ENCODE peak calls at places on chromosomes 16 and 17, in four cellular contexts. K is HCT116, Q is heart right ventricle, G is Panc1. O is an unnamed sample.

GRCh38 chr17:9206989-9207317 is 185.6 kb downstream of the NTN1 start:
- DNase-seq in K (no peak), Q (no peak), G (no peak), O (no peak)

GRCh38 chr17:19958023-19958422 is 19.6 kb downstream of the AKAP10 start:
- DNase-seq in K (peak; percentile 32), Q (no peak), G (peak; percentile 70), O (peak; percentile 60)

GRCh38 chr16:74439685-74440084 is 18.4 kb upstream of the CLEC18B start:
- DNase-seq in K (no peak), Q (no peak), G (no peak), O (no peak)

GRCh38 chr17:40980594-40980993 is 3.5 kb downstream of the KRT40 start:
- DNase-seq in K (no peak), Q (no peak), G (no peak), O (no peak)

GRCh38 chr16:89737341-89738071 is 16.2 kb downstream of the ZNF276 start:
- DNase-seq in K (no peak), Q (no peak), G (no peak), O (no peak)

GRCh38 chr17:20206591-20206990 is 197.4 kb downstream of the SPECC1 start:
- DNase-seq in K (no peak), Q (no peak), G (peak; percentile 72), O (no peak)

GRCh38 chr17:38730526-38731379 is 612 bp downstream of the CISD3 start:
- DNase-seq in K (no peak), Q (peak; percentile 83), G (no peak), O (no peak)

GRCh38 chr17:81553616-81554181 is 1.5 kb upstream of the FAAP100 start:
- DNase-seq in K (peak; percentile 16), Q (no peak), G (no peak), O (no peak)

GRCh38 chr16:35908942-35909341 is 2449.5 kb downstream of the TP53TG3F start:
- DNase-seq in K (peak; percentile 32), Q (no peak), G (no peak), O (no peak)

GRCh38 chr17:77358801-77359716 is 218.3 kb downstream of the SEC14L1 start:
- DNase-seq in K (no peak), Q (no peak), G (no peak), O (no peak)

GRCh38 chr17:68863091-68863652 is 92.0 kb downstream of the ABCA8 start:
- DNase-seq in K (no peak), Q (no peak), G (no peak), O (no peak)

DNA sequence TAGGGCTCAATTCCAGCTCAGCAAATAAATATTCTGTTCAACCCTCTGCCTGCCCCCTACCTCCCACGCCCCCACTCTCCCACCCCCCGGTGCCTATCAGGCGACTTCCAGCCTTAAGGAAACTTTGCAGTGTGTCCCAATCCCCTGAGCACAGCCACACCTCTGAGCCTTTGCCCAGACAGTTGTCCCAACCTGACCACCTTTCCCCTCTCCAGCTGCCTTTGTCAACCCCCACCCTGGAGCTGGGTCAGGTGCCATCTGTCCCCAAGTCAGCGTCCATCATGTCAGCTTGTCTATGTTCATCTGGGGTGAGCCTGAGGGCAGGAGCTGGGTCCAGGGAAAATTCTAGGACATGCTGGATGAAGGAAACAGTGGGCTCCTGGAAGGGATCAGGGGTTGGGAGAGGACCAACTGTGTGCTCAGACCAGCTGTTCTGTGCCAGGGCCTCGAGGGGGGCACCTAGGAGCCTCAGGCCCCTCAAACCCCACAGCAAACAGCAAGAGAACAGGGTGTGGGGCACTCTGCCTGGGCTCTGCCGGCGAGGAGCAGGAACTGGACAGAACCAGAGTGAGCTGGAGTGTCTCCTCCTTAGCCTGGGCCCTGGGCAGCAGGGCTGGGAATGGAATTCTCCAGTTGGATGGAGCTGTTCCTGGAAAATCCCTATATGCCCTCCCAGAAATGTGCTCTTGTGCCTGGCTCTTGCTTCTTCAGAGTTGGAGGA is 17.8 kb downstream of the CDH16 start:
- DNase-seq in K (no peak), Q (no peak), G (no peak), O (no peak)
- H3K4me1 ChIP-seq in K (peaks cover 15% of the 10 kb centered on the region), Q (peaks cover 84% of the 10 kb centered on the region), G (peaks cover 9% of the 10 kb centered on the region), O (peaks cover 68% of the 10 kb centered on the region)

GRCh38 chr16:5062051-5062450 is 3.7 kb downstream of the C16orf89 start:
- DNase-seq in K (no peak), Q (no peak), G (no peak), O (no peak)
- H3K4me3 ChIP-seq in K (no peak overlapping the region), Q (no peak overlapping the region), G (no peak overlapping the region), O (no peak overlapping the region)

GRCh38 chr17:37220609-37220953 is 155.2 kb upstream of the C17orf78 start:
- DNase-seq in K (peak; percentile 2), Q (no peak), G (no peak), O (peak; percentile 29)
- TF ChIP-seq CTCF in K (peak; percentile 26), Q (peak; percentile 33), G (peak; percentile 20), O (peak; percentile 43)

GRCh38 chr17:79003661-79004411 is 5.7 kb downstream of the CANT1 start:
- DNase-seq in K (no peak), Q (no peak), G (no peak), O (peak; percentile 26)
- H3K4me1 ChIP-seq in K (peaks cover 13% of the 10 kb centered on the region), Q (peaks cover 43% of the 10 kb centered on the region), G (peaks cover 34% of the 10 kb centered on the region), O (peaks cover 13% of the 10 kb centered on the region)

DNA sequence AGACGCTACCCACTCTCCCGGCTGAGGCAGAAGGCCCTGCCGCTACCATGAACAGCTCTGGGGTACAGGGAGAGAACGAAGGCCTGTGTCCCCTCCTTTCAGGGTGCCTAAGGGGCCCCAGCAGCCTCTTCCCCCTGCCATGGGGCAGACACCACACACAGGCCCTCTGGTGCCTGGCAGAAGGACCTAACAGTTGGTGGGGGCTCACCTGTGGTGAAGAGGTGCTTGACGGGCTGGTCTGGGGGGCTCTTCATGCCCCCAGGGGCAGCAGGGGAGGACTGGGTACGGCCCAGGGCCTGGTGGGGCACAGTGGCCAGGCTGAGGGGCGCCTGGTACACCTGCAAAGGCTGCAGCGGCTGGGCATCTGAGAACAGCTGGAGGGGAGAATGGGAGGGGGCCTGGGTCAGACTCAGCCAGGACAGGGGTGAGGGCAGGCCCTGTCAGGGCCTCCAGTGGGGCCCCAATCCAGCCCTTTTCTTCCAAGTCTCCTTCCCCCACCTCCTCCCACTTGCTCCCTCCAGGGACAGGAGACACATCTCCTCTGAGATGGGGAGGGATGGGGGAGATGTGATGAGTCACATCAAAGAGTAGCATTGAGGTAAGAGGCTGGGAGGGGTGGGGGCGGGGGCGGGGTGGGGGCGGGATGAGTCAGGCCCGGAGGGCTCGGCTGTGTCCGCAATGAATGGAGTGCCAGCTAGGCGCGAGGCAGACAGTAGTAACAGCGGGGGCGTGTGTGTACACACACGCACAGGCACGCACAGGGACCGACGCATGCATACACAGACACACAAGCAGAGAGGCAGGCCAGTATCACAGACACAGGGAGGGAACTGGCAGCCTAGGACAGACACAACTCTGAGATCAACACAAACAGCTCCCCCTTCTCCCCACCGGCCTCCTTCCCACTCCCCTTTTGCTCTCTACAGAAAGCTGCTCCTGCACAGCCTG is 16.1 kb downstream of the G6PC3 start:
- DNase-seq in K (peak; percentile 37), Q (no peak), G (no peak), O (peak; percentile 65)
- H3K4me3 ChIP-seq in K (no peak overlapping the region), Q (no peak overlapping the region), G (no peak overlapping the region), O (no peak overlapping the region)

DNA sequence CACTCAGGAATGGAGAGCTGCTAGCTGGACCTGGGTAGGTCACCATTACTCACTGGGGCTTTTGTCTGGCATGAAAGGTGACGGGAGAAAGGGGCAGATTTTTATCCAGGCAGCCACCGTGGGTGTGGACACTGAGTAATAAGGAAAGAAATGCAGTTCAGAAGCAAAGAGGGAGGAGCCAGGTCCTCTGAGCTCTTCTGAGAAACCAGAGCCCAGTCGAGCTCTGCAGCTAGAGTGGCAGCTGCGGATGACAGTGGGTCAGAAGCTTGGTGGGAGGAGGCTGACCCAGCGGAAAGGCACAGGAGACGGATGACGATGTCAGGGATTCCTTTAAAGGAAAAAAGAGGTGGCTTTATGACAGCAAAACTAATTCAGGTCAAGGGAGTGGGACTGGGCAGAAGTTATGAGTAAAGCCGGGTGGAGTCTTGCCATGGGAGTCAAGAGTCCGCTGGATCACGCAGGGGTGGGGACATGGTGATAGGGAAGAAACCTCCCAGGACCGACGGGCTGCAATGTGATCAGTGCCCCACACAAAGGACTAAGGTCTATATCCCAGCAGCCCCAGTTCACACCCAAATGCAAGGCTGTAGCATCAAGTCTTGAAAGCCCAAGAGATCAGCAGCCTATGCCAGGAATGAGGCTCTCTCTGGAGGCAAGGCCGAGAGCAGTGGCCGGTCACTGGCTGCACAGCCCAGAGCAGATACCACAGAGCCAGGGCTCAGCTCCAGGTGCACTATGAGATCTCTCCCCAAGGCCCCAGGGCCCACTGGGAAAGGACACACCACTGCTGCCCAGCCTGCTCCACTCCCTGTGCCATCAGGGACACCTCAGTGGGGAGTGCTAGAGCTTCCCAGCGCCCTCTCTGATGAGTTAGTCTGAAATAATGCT is 6.3 kb upstream of the MNT start:
- DNase-seq in K (peak; percentile 90), Q (peak; percentile 51), G (no peak), O (peak; percentile 76)
- TF ChIP-seq CTCF in K (no peak), Q (no peak), G (no peak), O (no peak)

DNA sequence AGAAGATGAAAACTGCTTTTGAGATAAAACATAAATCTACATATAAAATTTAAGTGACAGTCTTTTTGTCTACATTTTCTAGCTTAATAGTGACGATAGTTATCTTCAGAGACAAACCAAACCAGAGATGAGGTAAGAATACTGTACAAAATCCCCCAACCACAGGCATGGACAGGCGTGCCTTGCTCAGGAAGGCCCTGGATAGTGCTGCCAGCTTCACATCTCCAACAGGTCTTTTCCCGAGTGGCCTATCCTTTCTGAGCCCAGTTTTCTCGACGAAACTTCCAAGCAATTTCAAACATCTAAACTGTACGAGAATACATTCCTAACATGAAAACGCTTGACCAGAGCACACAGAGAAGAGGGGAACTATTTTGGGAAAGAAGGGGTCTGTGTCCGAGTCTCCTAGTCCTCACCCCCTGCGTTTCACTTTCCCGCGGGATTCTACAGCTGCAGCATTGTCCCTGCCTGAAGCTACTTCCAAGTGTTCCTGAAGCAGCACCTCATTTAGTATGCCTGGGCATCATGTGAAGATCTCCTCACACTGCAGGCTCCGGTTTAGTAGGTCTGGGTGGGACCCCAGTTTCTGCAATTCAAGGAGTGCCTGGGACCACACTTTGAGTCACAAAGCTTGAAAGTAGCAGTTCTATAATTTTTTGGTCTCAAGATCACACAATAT is 37.8 kb downstream of the GNA13 start:
- DNase-seq in K (no peak), Q (no peak), G (no peak), O (no peak)
- H3K4me1 ChIP-seq in K (peaks cover 12% of the 10 kb centered on the region), Q (peaks cover 58% of the 10 kb centered on the region), G (peaks cover 38% of the 10 kb centered on the region), O (no peaks in the 10 kb centered on the region)

DNA sequence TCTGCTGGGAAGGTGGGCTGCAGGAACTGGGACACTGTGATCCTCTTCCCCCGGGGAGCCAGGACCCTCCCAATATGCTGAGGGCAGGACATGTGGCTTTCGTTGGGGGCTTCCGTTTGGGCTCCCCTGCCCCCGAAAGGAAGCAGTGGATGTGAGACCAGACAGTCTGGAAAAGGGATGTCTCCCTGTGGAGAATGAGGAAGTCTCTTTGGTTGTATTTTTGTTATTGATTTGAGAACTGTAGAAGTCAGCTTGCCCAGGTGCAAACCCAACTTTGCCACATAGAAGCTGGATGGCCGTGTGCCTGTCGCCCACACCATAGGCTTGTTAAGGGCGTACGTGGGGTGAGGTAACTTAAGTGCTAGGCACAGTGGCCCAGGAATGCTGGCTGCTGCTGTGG is 18.8 kb downstream of the LLGL2 start:
- DNase-seq in K (no peak), Q (no peak), G (no peak), O (no peak)
- H3K4me3 ChIP-seq in K (no peak overlapping the region), Q (no peak overlapping the region), G (no peak overlapping the region), O (no peak overlapping the region)

O was measured in Caco-2.